ENCODE peak calls at places on chromosome 3, in six cellular contexts. N, V, I, S, B and H are unnamed samples.
A peak's percentile ranks its signal among the peaks of the same experiment; 100 is the strongest.

GRCh38 chr3:14989943-14990753 is 42.8 kb downstream of the NR2C2 start:
- DNase-seq in V (peak; percentile 67), I (no peak), B (peak; percentile 47), N (no peak), S (peak; percentile 12), H (no peak)

GRCh38 chr3:100777271-100777670 is 68.0 kb downstream of the TFG start:
- DNase-seq in S (no peak), B (no peak), I (no peak), N (no peak), V (no peak), H (no peak)

GRCh38 chr3:123522666-123523412 is 62.0 kb downstream of the HACD2 start:
- DNase-seq in I (no peak), B (no peak), S (no peak), N (peak; percentile 62), V (peak; percentile 51), H (no peak)

GRCh38 chr3:45582407-45582806 is 12.1 kb upstream of the LIMD1 start:
- DNase-seq in I (no peak), V (no peak), B (no peak), N (no peak), S (no peak), H (no peak)

GRCh38 chr3:151912041-151912440 is 38.6 kb downstream of the SUCNR1 start:
- DNase-seq in S (no peak), N (no peak), I (no peak), B (no peak), V (no peak), H (no peak)

GRCh38 chr3:188439080-188439479 is 285.1 kb downstream of the LPP start:
- DNase-seq in V (no peak), N (no peak), I (peak; percentile 16), B (no peak), S (no peak), H (no peak)

GRCh38 chr3:162492446-162493081 is 996.0 kb downstream of the OTOL1 start:
- DNase-seq in S (peak; percentile 67), V (no peak), N (no peak), I (no peak), B (no peak), H (no peak)

GRCh38 chr3:13379191-13379830 is 40.8 kb downstream of the NUP210 start:
- DNase-seq in S (no peak), B (no peak), V (no peak), N (peak; percentile 29), I (no peak), H (no peak)

GRCh38 chr3:56860351-56860750 is 58.6 kb upstream of the ARHGEF3 start:
- DNase-seq in V (no peak), I (no peak), N (no peak), B (no peak), S (no peak), H (no peak)

GRCh38 chr3:78912217-78912616 is 855.6 kb downstream of the ROBO1 start:
- DNase-seq in I (no peak), B (no peak), N (no peak), V (no peak), S (no peak), H (no peak)

GRCh38 chr3:171320721-171321120 is 139.5 kb downstream of the TNIK start:
- DNase-seq in V (peak; percentile 43), S (no peak), N (no peak), B (no peak), I (no peak), H (no peak)

GRCh38 chr3:23264413-23264812 is 61.3 kb downstream of the UBE2E2 start:
- DNase-seq in V (no peak), S (no peak), I (no peak), B (no peak), N (no peak), H (no peak)

GRCh38 chr3:150428562-150428961 is 20.5 kb downstream of the TSC22D2 start:
- DNase-seq in I (no peak), B (no peak), N (no peak), V (no peak), S (no peak), H (no peak)

GRCh38 chr3:138833908-138834358 is 795 bp downstream of the PIK3CB start:
- DNase-seq in B (no peak), N (peak; percentile 37), I (no peak), S (no peak), V (no peak), H (no peak)

GRCh38 chr3:61928776-61929175 is 367.4 kb downstream of the PTPRG start:
- DNase-seq in I (no peak), B (no peak), N (no peak), V (no peak), S (no peak), H (no peak)

GRCh38 chr3:46130631-46131310 is 77.3 kb downstream of the CCR1 start:
- DNase-seq in B (no peak), S (no peak), I (no peak), V (no peak), N (no peak), H (no peak)

GRCh38 chr3:132231633-132232032 is 85.6 kb upstream of the ACP3 start:
- DNase-seq in V (no peak), B (no peak), N (no peak), S (peak; percentile 33), I (no peak), H (no peak)

GRCh38 chr3:139770577-139770976 is 92.8 kb upstream of the NMNAT3 start:
- DNase-seq in V (no peak), N (no peak), B (no peak), I (no peak), S (no peak), H (no peak)

GRCh38 chr3:182671942-182672341 is 121.4 kb upstream of the ATP11B start:
- DNase-seq in V (no peak), I (no peak), S (no peak), B (peak; percentile 22), N (no peak), H (no peak)

GRCh38 chr3:126128504-126129407 is 44.8 kb upstream of the SLC41A3 start:
- DNase-seq in S (no peak), B (peak; percentile 11), I (no peak), N (peak; percentile 10), V (no peak), H (peak; percentile 18)

GRCh38 chr3:170330366-170330765 is 27.1 kb upstream of the SKIL start:
- DNase-seq in N (no peak), V (no peak), S (peak; percentile 73), I (no peak), B (peak; percentile 62), H (no peak)

GRCh38 chr3:177810162-177810623 is 612.9 kb upstream of the TBL1XR1 start:
- DNase-seq in V (no peak), N (no peak), B (no peak), I (no peak), S (peak; percentile 86), H (no peak)

GRCh38 chr3:15659254-15659975 is 57.9 kb downstream of the BTD start:
- DNase-seq in B (no peak), S (no peak), N (no peak), V (no peak), I (no peak), H (no peak)

GRCh38 chr3:161266731-161267150 is 45.6 kb downstream of the NMD3 start:
- DNase-seq in S (peak; percentile 22), N (no peak), V (no peak), B (no peak), I (no peak), H (no peak)

GRCh38 chr3:59708202-59708601 is 658.4 kb upstream of the CFAP20DC start:
- DNase-seq in I (no peak), N (no peak), V (no peak), S (no peak), B (no peak), H (no peak)

GRCh38 chr3:152243301-152243711 is 25.4 kb upstream of the MBNL1 start:
- DNase-seq in V (no peak), N (no peak), S (no peak), I (no peak), B (no peak), H (no peak)

GRCh38 chr3:168248383-168249047 is 152.8 kb upstream of the GOLIM4 start:
- DNase-seq in I (peak; percentile 33), S (peak; percentile 16), N (no peak), B (peak; percentile 66), V (peak; percentile 51), H (no peak)

GRCh38 chr3:197499427-197499826 is 56.3 kb downstream of the BDH1 start:
- DNase-seq in V (no peak), S (peak; percentile 86), I (no peak), N (no peak), B (no peak), H (no peak)

GRCh38 chr3:133880287-133880686 is 15.4 kb downstream of the RAB6B start:
- DNase-seq in N (no peak), I (no peak), V (no peak), S (no peak), B (no peak), H (no peak)

GRCh38 chr3:192326656-192327055 is 400.7 kb downstream of the FGF12 start:
- DNase-seq in S (no peak), N (no peak), B (no peak), I (no peak), V (no peak), H (no peak)

GRCh38 chr3:172217877-172218276 is 178.5 kb downstream of the FNDC3B start:
- DNase-seq in I (no peak), N (no peak), B (no peak), V (no peak), S (no peak), H (no peak)

GRCh38 chr3:194091141-194091540 is 44.8 kb upstream of the HES1 start:
- DNase-seq in I (no peak), B (no peak), S (peak; percentile 75), N (no peak), V (no peak), H (no peak)

GRCh38 chr3:25982756-25983155 is 192.9 kb downstream of the OXSM start:
- DNase-seq in N (no peak), B (no peak), S (no peak), V (no peak), I (no peak), H (no peak)

GRCh38 chr3:51703776-51704510 is 2.9 kb upstream of the GRM2 start:
- DNase-seq in I (no peak), V (peak; percentile 14), B (peak; percentile 10), S (no peak), N (no peak), H (peak; percentile 16)

GRCh38 chr3:63364495-63364894 is 86.4 kb downstream of the SYNPR start:
- DNase-seq in B (no peak), S (no peak), V (no peak), I (no peak), N (no peak), H (no peak)

GRCh38 chr3:33047842-33048834 is 48.8 kb downstream of the GLB1 start:
- DNase-seq in V (no peak), S (no peak), I (no peak), B (no peak), N (no peak), H (no peak)